ENCODE peak calls at places on chromosomes 6 and 20, in four cellular contexts. F, P, B and X are unnamed samples.

GRCh38 chr20:63290677-63291472 is 2.1 kb upstream of the COL20A1 start:
- DNase-seq in F (peak), P (peak), B (peak), X (no peak)

GRCh38 chr6:150902142-150902800 is 36.8 kb downstream of the MTHFD1L start:
- DNase-seq in F (no peak), P (no peak), B (no peak), X (no peak)

GRCh38 chr6:159217595-159218275 is 48.5 kb downstream of the FNDC1 start:
- DNase-seq in F (peak), P (peak), B (peak), X (peak)

GRCh38 chr6:7239590-7239948 is 73.4 kb downstream of the SSR1 start:
- DNase-seq in F (no peak), P (no peak), B (no peak), X (no peak)

GRCh38 chr6:39776581-39776980 is 15.6 kb upstream of the DAAM2 start:
- DNase-seq in F (no peak), P (no peak), B (no peak), X (no peak)

GRCh38 chr20:37939701-37940151 is 36.8 kb downstream of the VSTM2L start:
- DNase-seq in F (no peak), P (no peak), B (no peak), X (no peak)

GRCh38 chr6:27771240-27771639 is 141.0 kb downstream of the OR2B2 start:
- DNase-seq in F (no peak), P (no peak), B (no peak), X (no peak)

GRCh38 chr6:473759-474453 is 82.4 kb downstream of the IRF4 start:
- DNase-seq in F (no peak), P (no peak), B (no peak), X (no peak)

GRCh38 chr6:151330130-151330715 is 61.1 kb downstream of the ZBTB2 start:
- DNase-seq in F (peak), P (no peak), B (no peak), X (peak)

GRCh38 chr20:50379049-50379990 is 130.9 kb upstream of the PTPN1 start:
- DNase-seq in F (peak), P (peak), B (no peak), X (peak)

GRCh38 chr20:53003420-53003819 is 31.3 kb downstream of the TSHZ2 start:
- DNase-seq in F (no peak), P (peak), B (no peak), X (no peak)

GRCh38 chr6:114253431-114253830 is 89.4 kb downstream of the HS3ST5 start:
- DNase-seq in F (no peak), P (peak), B (no peak), X (no peak)

GRCh38 chr6:166555066-166555465 is 31.4 kb downstream of the RAMACL start:
- DNase-seq in F (no peak), P (no peak), B (no peak), X (no peak)

DNA sequence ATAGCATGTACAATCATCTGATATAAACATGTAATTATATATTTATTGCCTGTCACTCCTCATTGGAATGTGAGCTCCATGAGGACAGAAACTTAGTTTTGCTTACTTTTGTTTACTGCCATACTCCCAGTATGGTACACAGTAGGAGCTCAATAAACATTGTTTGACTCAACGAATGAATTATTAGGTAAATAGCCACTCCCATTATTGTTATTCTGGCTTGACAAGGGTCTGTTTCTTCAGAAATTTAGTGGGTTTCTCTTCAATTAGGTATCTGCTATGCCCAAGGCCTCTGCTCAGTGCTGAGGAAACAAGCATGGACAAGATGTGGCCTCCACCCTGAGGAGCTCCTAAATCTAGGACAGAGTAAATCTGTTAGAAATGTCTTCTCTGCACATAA is 6.3 kb downstream of the BCL2L1 start:
- DNase-seq in F (no peak), P (no peak), B (no peak), X (no peak)
- H3K4me3 ChIP-seq in F (no peak), P (no peak), B (peak), X (no peak)

GRCh38 chr6:99364026-99364425 is 14.6 kb upstream of the FAXC start:
- DNase-seq in F (no peak), P (no peak), B (no peak), X (no peak)

DNA sequence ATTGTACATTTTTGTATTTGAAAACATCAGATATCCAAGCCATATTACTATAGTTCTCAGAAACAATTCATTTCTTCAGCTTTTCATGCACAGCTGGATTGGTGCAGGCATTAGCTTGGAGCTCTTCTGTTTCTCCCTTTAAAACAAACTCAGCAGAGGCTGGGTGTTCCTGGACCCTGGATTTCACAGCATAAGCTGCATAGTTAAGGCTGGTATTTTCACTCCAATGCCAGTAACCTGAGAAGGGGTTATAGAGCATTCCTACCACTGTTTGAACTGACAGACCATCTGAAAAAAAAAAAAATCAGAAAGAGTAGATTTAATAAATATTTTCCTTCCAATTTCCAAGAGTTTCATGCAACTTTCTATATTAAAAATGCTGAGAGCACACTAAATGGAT is 20.1 kb upstream of the FAXC start:
- DNase-seq in F (no peak), P (no peak), B (no peak), X (no peak)
- TF ChIP-seq CTCF in F (no peak), P (no peak), B (no peak), X (no peak)

GRCh38 chr6:140561701-140562100 is 1187.3 kb upstream of the CITED2 start:
- DNase-seq in F (no peak), P (no peak), B (no peak), X (no peak)
- H3K4me3 ChIP-seq in F (no peak), P (no peak), B (no peak), X (no peak)

DNA sequence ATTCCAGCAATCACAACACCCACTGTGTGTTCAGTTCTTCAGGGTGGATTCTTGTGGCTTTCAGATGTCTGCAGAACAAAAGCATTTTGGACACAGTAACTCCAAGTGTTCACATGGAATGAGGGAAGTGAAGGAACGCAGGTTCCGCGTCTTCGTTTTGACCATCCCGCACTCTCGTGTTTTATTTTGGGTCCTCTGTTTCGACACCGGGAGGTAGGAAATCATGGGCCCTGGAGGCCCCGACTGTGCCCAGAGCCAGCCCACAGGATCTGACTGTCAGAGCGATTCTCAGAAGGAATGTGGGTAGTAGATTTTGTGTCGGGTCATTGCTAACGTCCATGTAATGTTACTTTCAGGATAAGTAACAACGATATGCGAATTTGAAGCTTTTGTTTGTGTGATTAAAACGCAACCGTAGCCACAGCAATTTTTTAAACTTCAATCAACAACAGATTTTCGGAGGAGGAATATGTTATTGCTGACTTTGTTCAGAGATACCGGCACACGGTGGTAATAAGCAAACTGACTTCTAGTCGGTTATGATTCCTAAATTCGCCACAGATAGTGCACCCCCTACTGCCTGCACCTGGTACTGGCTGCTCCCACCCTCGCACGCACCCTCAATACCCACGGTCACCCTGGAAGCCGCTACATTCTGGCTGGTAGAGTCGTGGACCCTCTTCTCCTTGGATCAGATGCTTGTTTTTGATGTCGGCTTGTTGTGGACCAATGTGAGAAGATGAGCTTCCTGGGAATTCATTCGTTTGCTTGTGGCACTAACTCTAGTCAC is 10.5 kb downstream of the NPEPL1 start:
- DNase-seq in F (no peak), P (no peak), B (no peak), X (no peak)
- TF ChIP-seq CTCF in F (peak), P (no peak), B (no peak), X (peak)

GRCh38 chr6:2884817-2885216 is 18.3 kb downstream of the SERPINB9 start:
- DNase-seq in F (no peak), P (no peak), B (no peak), X (no peak)

GRCh38 chr6:2883673-2884072 is 19.4 kb downstream of the SERPINB9 start:
- DNase-seq in F (no peak), P (no peak), B (no peak), X (no peak)

GRCh38 chr6:2877057-2877882 is 25.8 kb downstream of the SERPINB9 start:
- DNase-seq in F (peak), P (peak), B (peak), X (no peak)

GRCh38 chr6:2877960-2878359 is 25.1 kb downstream of the SERPINB9 start:
- DNase-seq in F (no peak), P (peak), B (no peak), X (no peak)

DNA sequence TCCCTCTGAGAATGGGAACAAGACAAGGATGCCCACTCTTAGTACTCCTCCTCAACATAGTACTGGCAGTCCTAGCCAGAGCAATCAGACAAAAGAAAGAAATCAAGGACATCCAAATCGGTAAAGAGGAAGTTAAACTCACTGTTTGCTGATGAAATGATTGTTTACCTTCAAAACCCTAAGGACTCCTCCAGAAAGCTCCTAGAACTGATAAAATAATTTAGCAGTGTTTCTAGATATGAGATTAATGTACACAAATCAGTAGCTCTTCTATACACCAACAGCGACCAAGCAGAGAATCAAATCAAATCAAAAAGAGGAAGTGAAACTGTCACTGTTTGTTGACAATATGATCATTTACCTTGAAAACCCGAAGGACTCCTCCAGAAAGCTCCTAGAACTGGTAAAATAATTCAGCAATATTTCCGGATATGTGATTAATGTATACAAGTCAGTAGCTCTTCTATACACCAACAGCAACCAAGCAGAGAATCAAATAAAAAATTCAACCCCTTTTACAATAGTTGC is 21.7 kb downstream of the SERPINB9 start:
- DNase-seq in F (no peak), P (no peak), B (no peak), X (no peak)
- H3K4me3 ChIP-seq in F (no peak), P (no peak), B (no peak), X (no peak)